ENCODE peak calls at places on chromosomes 6 and 20, in ten cellular contexts. N is A549, T is posterior cingulate gyrus, U is ELF-1, E is sciatic nerve, Z is skeletal muscle cell, I is A172, S is EL, O is endothelial cell, W is SJSA1. P is an unnamed sample.

GRCh38 chr6:27157461-27158315 is 89.8 kb upstream of the PRSS16 start:
- DNase-seq in N (peak), S (peak), T (peak), W (peak), E (peak), U (peak), I (peak), O (peak), Z (no peak), P (peak)

GRCh38 chr6:39231844-39232243 is 2.6 kb upstream of the KCNK5 start:
- DNase-seq in I (no peak), O (no peak), Z (no peak), U (no peak), S (no peak), T (no peak), W (no peak), N (no peak), E (no peak), P (no peak)

GRCh38 chr6:163001341-163001740 is 273.6 kb downstream of the PACRG start:
- DNase-seq in T (no peak), Z (peak), W (no peak), N (no peak), O (no peak), U (no peak), I (peak), S (no peak), E (no peak), P (no peak)

GRCh38 chr6:64591682-64592081 is 956.1 kb downstream of the PHF3 start:
- DNase-seq in U (no peak), I (no peak), E (no peak), S (no peak), O (no peak), N (no peak), W (no peak), Z (no peak), T (no peak), P (no peak)

GRCh38 chr6:160477901-160478300 is 129.7 kb downstream of the SLC22A3 start:
- DNase-seq in I (peak), S (no peak), N (no peak), E (no peak), Z (no peak), T (no peak), U (no peak), O (no peak), W (no peak), P (no peak)

GRCh38 chr6:132084811-132085509 is 133.8 kb upstream of the CCN2 start:
- DNase-seq in W (peak), O (no peak), S (peak), E (no peak), Z (peak), T (no peak), U (no peak), N (no peak), I (peak), P (no peak)

GRCh38 chr20:60095456-60095855 is 137.2 kb downstream of the CDH26 start:
- DNase-seq in S (no peak), U (no peak), N (no peak), E (no peak), O (no peak), T (no peak), W (no peak), I (no peak), Z (no peak), P (no peak)

GRCh38 chr6:18171861-18172260 is 16.6 kb downstream of the KDM1B start:
- DNase-seq in U (no peak), W (no peak), E (no peak), I (no peak), O (no peak), S (no peak), Z (no peak), T (no peak), N (no peak), P (no peak)

GRCh38 chr20:42484335-42484734 is 705.4 kb downstream of the PTPRT start:
- DNase-seq in N (no peak), W (no peak), O (no peak), T (no peak), U (no peak), E (no peak), Z (no peak), I (no peak), S (no peak), P (no peak)

GRCh38 chr6:82182756-82183155 is 64.8 kb downstream of the IBTK start:
- DNase-seq in O (no peak), U (no peak), Z (no peak), W (no peak), T (no peak), E (no peak), I (no peak), N (no peak), S (peak), P (no peak)

GRCh38 chr6:131602913-131603312 is 25.1 kb downstream of the MED23 start:
- DNase-seq in I (peak), U (no peak), S (peak), Z (peak), W (peak), E (no peak), O (no peak), N (peak), T (no peak), P (no peak)

GRCh38 chr20:50378170-50379000 is 131.8 kb upstream of the PTPN1 start:
- DNase-seq in T (no peak), U (no peak), S (no peak), E (no peak), O (no peak), N (no peak), Z (no peak), I (peak), W (no peak), P (no peak)

GRCh38 chr20:4512891-4513550 is 208.7 kb upstream of the PRND start:
- DNase-seq in W (peak), E (no peak), Z (peak), S (peak), I (peak), N (peak), U (no peak), T (no peak), O (no peak), P (no peak)

GRCh38 chr20:4813076-4813838 is 91.5 kb downstream of the PRND start:
- DNase-seq in Z (no peak), T (no peak), N (no peak), U (no peak), O (no peak), I (no peak), E (peak), S (no peak), W (no peak), P (peak)

GRCh38 chr20:57006411-57007170 is 259.9 kb downstream of the BMP7 start:
- DNase-seq in T (no peak), W (peak), U (peak), N (peak), Z (no peak), I (peak), O (no peak), S (peak), E (no peak), P (no peak)

GRCh38 chr6:161254126-161254753 is 19.6 kb downstream of the AGPAT4 start:
- DNase-seq in Z (no peak), O (no peak), I (no peak), N (no peak), E (no peak), T (no peak), S (no peak), U (peak), W (no peak), P (no peak)

GRCh38 chr6:107060704-107061103 is 32.7 kb downstream of the MTRES1 start:
- DNase-seq in W (no peak), I (no peak), N (no peak), U (no peak), Z (no peak), E (no peak), O (no peak), S (no peak), T (no peak), P (no peak)

GRCh38 chr6:37956711-37957110 is 137.2 kb downstream of the ZFAND3 start:
- DNase-seq in E (no peak), Z (no peak), U (no peak), I (no peak), O (no peak), W (no peak), T (no peak), N (no peak), S (no peak), P (no peak)

GRCh38 chr20:22491188-22491500 is 93.2 kb downstream of the FOXA2 start:
- DNase-seq in O (no peak), T (no peak), W (no peak), E (no peak), U (no peak), S (no peak), Z (no peak), I (no peak), N (no peak), P (no peak)